ENCODE peak calls at places on chromosomes 11 and 22, in four cellular contexts. Y, M, A and D are unnamed samples.

GRCh38 chr22:19896665-19897355 is 42.1 kb upstream of the GNB1L start:
- DNase-seq in M (no peak), A (no peak), Y (no peak), D (no peak)

GRCh38 chr11:106418786-106419185 is 341.3 kb downstream of the AASDHPPT start:
- DNase-seq in M (no peak), A (no peak), Y (no peak), D (no peak)

GRCh38 chr22:17121235-17122195 is at the start of gene TMEM121B:
- DNase-seq in A (peak), Y (peak), M (no peak), D (peak)

GRCh38 chr11:39810358-39810757 is 1649.1 kb downstream of the LRRC4C start:
- DNase-seq in Y (no peak), A (no peak), M (no peak), D (no peak)

GRCh38 chr11:10301656-10302293 is 3.1 kb upstream of the ADM start:
- DNase-seq in A (no peak), Y (peak), M (no peak), D (peak)

GRCh38 chr11:96254087-96254486 is 88.9 kb downstream of the MAML2 start:
- DNase-seq in Y (peak), M (no peak), A (no peak), D (peak)

GRCh38 chr11:33147559-33147958 is 13.7 kb downstream of the CSTF3 start:
- DNase-seq in Y (peak), M (no peak), A (no peak), D (peak)

GRCh38 chr11:13040969-13041561 is 31.9 kb downstream of the RASSF10 start:
- DNase-seq in Y (no peak), A (no peak), M (no peak), D (no peak)

GRCh38 chr11:70942593-70942992 is 309.8 kb downstream of the SHANK2 start:
- DNase-seq in A (peak), M (peak), Y (no peak), D (no peak)

GRCh38 chr22:37496651-37497599 is 10.7 kb upstream of the MFNG start:
- DNase-seq in Y (peak), M (no peak), A (no peak), D (peak)

GRCh38 chr22:47878460-47878859 is 1116.0 kb downstream of the TBC1D22A start:
- DNase-seq in A (no peak), M (no peak), Y (no peak), D (no peak)

GRCh38 chr11:75802913-75803820 is 11.8 kb upstream of the UVRAG start:
- DNase-seq in Y (peak), M (peak), A (peak), D (peak)

GRCh38 chr22:43015677-43016042 is 711 bp upstream of the PACSIN2 start:
- DNase-seq in M (no peak), Y (no peak), A (no peak), D (no peak)

GRCh38 chr11:15645201-15645600 is 530.5 kb downstream of the INSC start:
- DNase-seq in Y (no peak), M (no peak), A (no peak), D (no peak)

GRCh38 chr11:115208808-115209259 is 295.4 kb downstream of the CADM1 start:
- DNase-seq in A (no peak), M (no peak), Y (no peak), D (no peak)

GRCh38 chr11:382081-382643 is 11.8 kb upstream of the PKP3 start:
- DNase-seq in M (no peak), Y (no peak), A (no peak), D (no peak)

GRCh38 chr22:43839781-43840180 is 22.5 kb downstream of the SULT4A1 start:
- DNase-seq in M (no peak), Y (no peak), A (no peak), D (no peak)

GRCh38 chr11:126169291-126169690 is 42.2 kb downstream of the RPUSD4 start:
- DNase-seq in Y (no peak), M (no peak), A (no peak), D (no peak)

GRCh38 chr11:6705905-6706535 is 22.9 kb upstream of the MRPL17 start:
- DNase-seq in M (no peak), A (peak), Y (peak), D (peak)

GRCh38 chr11:69580529-69580928 is 60.4 kb upstream of the CCND1 start:
- DNase-seq in M (no peak), A (no peak), Y (no peak), D (no peak)

GRCh38 chr11:46351606-46352005 is 4.3 kb downstream of the DGKZ start:
- DNase-seq in M (no peak), Y (no peak), A (no peak), D (no peak)

GRCh38 chr11:61946894-61947293 is 3.3 kb upstream of the BEST1 start:
- DNase-seq in Y (no peak), M (no peak), A (no peak), D (no peak)

GRCh38 chr11:112614605-112615004 is 346.6 kb upstream of the NCAM1 start:
- DNase-seq in M (no peak), A (no peak), Y (no peak), D (no peak)

GRCh38 chr11:106327134-106327533 is 249.7 kb downstream of the AASDHPPT start:
- DNase-seq in Y (no peak), M (no peak), A (no peak), D (no peak)